ENCODE peak calls at places on chromosome 19, in six cellular contexts. One of them, this sample, is unnamed.

GRCh38 chr19:4737955-4738580 is 14.4 kb upstream of the DPP9 start:
- DNase-seq in NCI-H526: no peak
- DNase-seq in C1 segment of cervical spinal cord: no peak
- DNase-seq in posterior cingulate gyrus: no peak
- DNase-seq in cortex of kidney: no peak
- DNase-seq in amniotic stem cell: no peak
- DNase-seq in this sample: no peak

GRCh38 chr19:18775586-18776287 is 15.4 kb downstream of the COMP start:
- DNase-seq in NCI-H526: no peak
- DNase-seq in C1 segment of cervical spinal cord: no peak
- DNase-seq in posterior cingulate gyrus: no peak
- DNase-seq in cortex of kidney: no peak
- DNase-seq in amniotic stem cell: no peak
- DNase-seq in this sample: peak

GRCh38 chr19:12938536-12939291 is at the start of gene CALR:
- DNase-seq in NCI-H526: no peak
- DNase-seq in C1 segment of cervical spinal cord: no peak
- DNase-seq in posterior cingulate gyrus: no peak
- DNase-seq in cortex of kidney: no peak
- DNase-seq in amniotic stem cell: no peak
- DNase-seq in this sample: no peak

GRCh38 chr19:55659822-55660221 is 5.0 kb downstream of the U2AF2 start:
- DNase-seq in NCI-H526: no peak
- DNase-seq in C1 segment of cervical spinal cord: no peak
- DNase-seq in posterior cingulate gyrus: no peak
- DNase-seq in cortex of kidney: no peak
- DNase-seq in amniotic stem cell: no peak
- DNase-seq in this sample: no peak

GRCh38 chr19:32224371-32225244 is 120.8 kb upstream of the ZNF507 start:
- DNase-seq in NCI-H526: no peak
- DNase-seq in C1 segment of cervical spinal cord: no peak
- DNase-seq in posterior cingulate gyrus: peak
- DNase-seq in cortex of kidney: no peak
- DNase-seq in amniotic stem cell: no peak
- DNase-seq in this sample: peak

GRCh38 chr19:36973844-36974195 is 57.7 kb downstream of the ZNF568 start:
- DNase-seq in NCI-H526: no peak
- DNase-seq in C1 segment of cervical spinal cord: no peak
- DNase-seq in posterior cingulate gyrus: no peak
- DNase-seq in cortex of kidney: no peak
- DNase-seq in amniotic stem cell: no peak
- DNase-seq in this sample: no peak

GRCh38 chr19:49801966-49802661 is 11.0 kb downstream of the FUZ start:
- DNase-seq in NCI-H526: no peak
- DNase-seq in C1 segment of cervical spinal cord: peak
- DNase-seq in posterior cingulate gyrus: peak
- DNase-seq in cortex of kidney: no peak
- DNase-seq in amniotic stem cell: peak
- DNase-seq in this sample: no peak

GRCh38 chr19:5172859-5173577 is 167.6 kb downstream of the PTPRS start:
- DNase-seq in NCI-H526: no peak
- DNase-seq in C1 segment of cervical spinal cord: no peak
- DNase-seq in posterior cingulate gyrus: no peak
- DNase-seq in cortex of kidney: no peak
- DNase-seq in amniotic stem cell: peak
- DNase-seq in this sample: peak

GRCh38 chr19:8302734-8303133 is 5.4 kb downstream of the CD320 start:
- DNase-seq in NCI-H526: no peak
- DNase-seq in C1 segment of cervical spinal cord: no peak
- DNase-seq in posterior cingulate gyrus: no peak
- DNase-seq in cortex of kidney: no peak
- DNase-seq in amniotic stem cell: no peak
- DNase-seq in this sample: no peak

GRCh38 chr19:45173816-45174215 is 4.2 kb downstream of the TRAPPC6A start:
- DNase-seq in NCI-H526: no peak
- DNase-seq in C1 segment of cervical spinal cord: no peak
- DNase-seq in posterior cingulate gyrus: no peak
- DNase-seq in cortex of kidney: no peak
- DNase-seq in amniotic stem cell: no peak
- DNase-seq in this sample: no peak

GRCh38 chr19:1889907-1890306 is 4.6 kb upstream of the ABHD17A start:
- DNase-seq in NCI-H526: no peak
- DNase-seq in C1 segment of cervical spinal cord: no peak
- DNase-seq in posterior cingulate gyrus: no peak
- DNase-seq in cortex of kidney: no peak
- DNase-seq in amniotic stem cell: no peak
- DNase-seq in this sample: no peak

GRCh38 chr19:4206818-4207484 is 22.4 kb upstream of the EBI3 start:
- DNase-seq in NCI-H526: no peak
- DNase-seq in C1 segment of cervical spinal cord: no peak
- DNase-seq in posterior cingulate gyrus: no peak
- DNase-seq in cortex of kidney: no peak
- DNase-seq in amniotic stem cell: no peak
- DNase-seq in this sample: no peak

GRCh38 chr19:18055967-18056366 is 30.8 kb downstream of the IL12RB1 start:
- DNase-seq in NCI-H526: no peak
- DNase-seq in C1 segment of cervical spinal cord: no peak
- DNase-seq in posterior cingulate gyrus: no peak
- DNase-seq in cortex of kidney: no peak
- DNase-seq in amniotic stem cell: no peak
- DNase-seq in this sample: no peak

GRCh38 chr19:43465468-43466120 is at the start of gene LYPD3:
- DNase-seq in NCI-H526: no peak
- DNase-seq in C1 segment of cervical spinal cord: no peak
- DNase-seq in posterior cingulate gyrus: no peak
- DNase-seq in cortex of kidney: no peak
- DNase-seq in amniotic stem cell: no peak
- DNase-seq in this sample: peak

GRCh38 chr19:42306646-42307045 is 4.2 kb upstream of the PAFAH1B3 start:
- DNase-seq in NCI-H526: no peak
- DNase-seq in C1 segment of cervical spinal cord: no peak
- DNase-seq in posterior cingulate gyrus: no peak
- DNase-seq in cortex of kidney: no peak
- DNase-seq in amniotic stem cell: no peak
- DNase-seq in this sample: no peak

GRCh38 chr19:33052352-33052972 is 12.2 kb downstream of the RHPN2 start:
- DNase-seq in NCI-H526: peak
- DNase-seq in C1 segment of cervical spinal cord: no peak
- DNase-seq in posterior cingulate gyrus: no peak
- DNase-seq in cortex of kidney: no peak
- DNase-seq in amniotic stem cell: no peak
- DNase-seq in this sample: no peak

GRCh38 chr19:10612515-10613119 is 12.7 kb upstream of the SLC44A2 start:
- DNase-seq in NCI-H526: no peak
- DNase-seq in C1 segment of cervical spinal cord: peak
- DNase-seq in posterior cingulate gyrus: peak
- DNase-seq in cortex of kidney: no peak
- DNase-seq in amniotic stem cell: no peak
- DNase-seq in this sample: no peak

GRCh38 chr19:50203281-50204080 is at the start of gene MYH14:
- DNase-seq in NCI-H526: peak
- DNase-seq in C1 segment of cervical spinal cord: peak
- DNase-seq in posterior cingulate gyrus: peak
- DNase-seq in cortex of kidney: peak
- DNase-seq in amniotic stem cell: no peak
- DNase-seq in this sample: peak